ENCODE peak calls at places on chromosomes 11 and 22, in six cellular contexts. W, Z, B, Q, K and F are unnamed samples.

GRCh38 chr11:110367571-110367970 is 62.2 kb upstream of the FDX1 start:
- DNase-seq in Z (no peak), B (peak), K (no peak), Q (no peak), W (no peak), F (no peak)

GRCh38 chr11:104704888-104705287 is 193.4 kb downstream of the CASP12 start:
- DNase-seq in Q (no peak), W (no peak), Z (no peak), B (no peak), K (no peak), F (no peak)

GRCh38 chr11:43833657-43834073 is 47.0 kb upstream of the ALKBH3 start:
- DNase-seq in Q (no peak), B (peak), K (no peak), Z (peak), W (peak), F (no peak)

GRCh38 chr11:70521475-70522260 is 123.3 kb downstream of the CTTN start:
- DNase-seq in K (no peak), B (no peak), Z (no peak), Q (no peak), W (no peak), F (no peak)

GRCh38 chr11:111602865-111603632 is 800 bp downstream of the SIK2 start:
- DNase-seq in Z (peak), K (peak), B (peak), Q (no peak), W (peak), F (peak)

GRCh38 chr22:19664951-19665783 is 49.1 kb upstream of the SEPTIN5 start:
- DNase-seq in Z (no peak), B (no peak), Q (peak), K (no peak), W (no peak), F (no peak)

GRCh38 chr22:48742556-48743343 is 1084.9 kb downstream of the BRD1 start:
- DNase-seq in B (no peak), Z (no peak), Q (peak), W (no peak), K (no peak), F (no peak)

GRCh38 chr11:110295487-110296225 is 758 bp downstream of the RDX start:
- DNase-seq in W (peak), Z (peak), B (peak), Q (peak), K (peak), F (peak)

GRCh38 chr11:12008790-12009616 is 577 bp upstream of the DKK3 start:
- DNase-seq in Z (peak), W (no peak), Q (peak), K (peak), B (no peak), F (no peak)

GRCh38 chr22:36725366-36726006 is 21.9 kb upstream of the CACNG2 start:
- DNase-seq in K (no peak), Q (peak), W (no peak), B (no peak), Z (no peak), F (no peak)

GRCh38 chr11:86769219-86769618 is 31.1 kb upstream of the PRSS23 start:
- DNase-seq in Z (peak), Q (no peak), K (no peak), B (no peak), W (peak), F (no peak)

GRCh38 chr11:6876325-6876724 is at the start of gene OR10A4:
- DNase-seq in Q (no peak), K (no peak), B (no peak), Z (no peak), W (no peak), F (no peak)

GRCh38 chr11:105245781-105246315 is 106.3 kb upstream of the CARD18 start:
- DNase-seq in W (no peak), B (no peak), Q (no peak), K (no peak), Z (peak), F (no peak)

GRCh38 chr11:36361901-36362391 is 65.9 kb downstream of the PRR5L start:
- DNase-seq in K (no peak), W (peak), Z (peak), B (peak), Q (no peak), F (no peak)

GRCh38 chr11:134050541-134051383 is 18.1 kb upstream of the JAM3 start:
- DNase-seq in K (peak), B (peak), Q (peak), W (peak), Z (peak), F (peak)

GRCh38 chr11:76603202-76603601 is 67.3 kb downstream of the LRRC32 start:
- DNase-seq in Z (no peak), Q (no peak), B (no peak), W (no peak), K (no peak), F (no peak)

GRCh38 chr11:62573006-62573591 is 592 bp downstream of the EEF1G start:
- DNase-seq in Q (no peak), K (no peak), B (no peak), W (no peak), Z (peak), F (peak)

GRCh38 chr11:62575156-62575555 is 1.5 kb upstream of the EEF1G start:
- DNase-seq in W (no peak), Q (no peak), B (no peak), K (no peak), Z (no peak), F (no peak)

GRCh38 chr11:62574363-62575057 is 819 bp upstream of the EEF1G start:
- DNase-seq in W (no peak), Q (peak), B (no peak), K (no peak), Z (peak), F (peak)

GRCh38 chr11:62573592-62574362 is at the start of gene EEF1G:
- DNase-seq in Q (peak), W (peak), B (peak), Z (peak), K (peak), F (peak)

GRCh38 chr11:62572431-62572830 is 1.3 kb downstream of the EEF1G start:
- DNase-seq in B (no peak), Z (no peak), K (no peak), Q (no peak), W (no peak), F (no peak)
- TF ChIP-seq CTCF in B (no peak), Z (no peak), K (no peak), Q (no peak), W (no peak), F (no peak)

DNA sequence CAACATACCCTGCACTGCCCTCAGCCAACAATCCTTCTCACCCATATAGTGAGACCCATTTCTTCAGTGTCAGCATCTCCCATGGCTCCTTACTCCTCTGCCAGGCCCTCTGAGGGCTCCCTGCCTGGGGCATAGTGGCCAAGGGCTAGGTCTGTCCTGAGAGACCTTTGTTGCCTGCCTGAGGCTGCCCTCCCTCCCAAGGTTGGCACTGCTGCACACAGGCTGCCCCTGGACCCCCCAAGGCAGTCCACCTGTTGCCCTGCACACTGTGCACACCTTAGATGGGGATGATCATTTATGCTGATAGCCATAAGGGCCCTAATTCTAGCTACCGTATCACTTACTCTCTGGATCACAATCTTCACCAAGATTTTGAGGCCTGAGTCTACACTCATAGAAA is 57.0 kb upstream of the SUSD2 start:
- DNase-seq in B (no peak), K (no peak), Q (no peak), Z (no peak), W (no peak), F (no peak)
- H3K4me3 ChIP-seq in B (no peak), K (no peak), Q (no peak), Z (no peak), W (no peak), F (no peak)

GRCh38 chr22:30731658-30732057 is 37.0 kb downstream of the OSBP2 start:
- DNase-seq in W (no peak), K (no peak), Q (no peak), Z (no peak), B (no peak), F (no peak)

GRCh38 chr22:30733081-30733680 is 38.5 kb downstream of the OSBP2 start:
- DNase-seq in W (peak), B (peak), K (no peak), Q (no peak), Z (peak), F (no peak)

GRCh38 chr22:30728829-30729228 is 34.2 kb downstream of the OSBP2 start:
- DNase-seq in Q (no peak), K (no peak), W (no peak), B (no peak), Z (no peak), F (no peak)

GRCh38 chr22:30732426-30732825 is 37.8 kb downstream of the OSBP2 start:
- DNase-seq in W (no peak), B (no peak), Q (no peak), Z (no peak), K (no peak), F (no peak)

GRCh38 chr22:30730351-30730750 is 35.7 kb downstream of the OSBP2 start:
- DNase-seq in B (no peak), Z (no peak), Q (no peak), W (no peak), K (no peak), F (no peak)
- TF ChIP-seq CTCF in B (no peak), Z (no peak), Q (no peak), W (no peak), K (no peak), F (no peak)

DNA sequence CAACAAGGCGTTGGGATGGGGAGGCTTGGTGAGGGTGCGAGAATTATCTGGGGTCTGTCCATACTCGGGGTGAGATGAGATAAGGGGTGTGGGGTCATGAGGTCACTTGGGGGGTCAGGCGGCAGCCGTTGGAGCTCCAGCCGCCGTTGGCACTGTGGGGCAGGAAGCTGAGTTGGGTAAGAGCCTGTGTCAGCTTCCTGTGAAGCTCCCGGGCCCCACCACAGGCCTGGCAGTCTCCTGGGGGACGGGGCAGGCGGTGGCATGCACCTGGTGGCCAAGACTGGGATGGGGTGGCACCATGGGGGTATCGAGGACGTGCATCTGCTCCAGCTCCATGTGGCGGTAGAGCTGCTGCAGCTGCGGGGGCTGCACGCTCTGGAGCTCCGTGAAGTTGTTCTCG is 7.1 kb upstream of the MYBPC3 start:
- DNase-seq in Z (no peak), W (no peak), K (no peak), B (no peak), Q (no peak), F (no peak)
- H3K4me3 ChIP-seq in Z (no peak), W (no peak), K (no peak), B (no peak), Q (no peak), F (no peak)

DNA sequence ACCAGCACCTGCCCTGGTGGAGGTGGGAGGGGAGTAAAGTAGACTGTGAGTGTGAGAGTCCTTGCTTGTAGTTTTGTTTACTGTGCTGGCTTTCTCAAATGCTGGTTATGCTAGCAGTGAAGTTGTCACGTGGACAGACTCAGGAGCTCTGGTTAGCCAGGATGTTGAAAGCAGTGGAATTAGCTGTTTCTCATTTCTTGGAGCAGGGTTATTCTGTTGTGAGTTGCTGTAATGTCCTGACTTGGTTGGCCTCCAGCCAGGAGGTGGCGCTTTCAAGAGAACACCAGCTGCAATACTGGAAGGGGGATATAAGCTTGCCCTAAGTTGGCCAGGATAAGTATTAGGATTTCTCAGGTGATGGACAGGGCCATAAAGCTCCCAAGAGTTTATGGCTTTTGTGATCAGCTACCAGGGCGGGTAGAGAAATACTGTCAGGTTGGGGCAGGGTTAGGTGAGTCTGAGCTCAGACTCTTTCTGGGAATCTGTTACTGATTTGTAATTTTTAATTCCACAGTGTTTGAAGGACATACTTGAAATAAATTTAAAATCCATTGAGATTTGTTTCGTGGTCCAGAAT is 13.7 kb downstream of the CYP2D6 start:
- DNase-seq in B (peak), Q (peak), W (no peak), Z (peak), K (peak), F (no peak)
- TF ChIP-seq CTCF in B (no peak), Q (no peak), W (peak), Z (no peak), K (no peak), F (no peak)

DNA sequence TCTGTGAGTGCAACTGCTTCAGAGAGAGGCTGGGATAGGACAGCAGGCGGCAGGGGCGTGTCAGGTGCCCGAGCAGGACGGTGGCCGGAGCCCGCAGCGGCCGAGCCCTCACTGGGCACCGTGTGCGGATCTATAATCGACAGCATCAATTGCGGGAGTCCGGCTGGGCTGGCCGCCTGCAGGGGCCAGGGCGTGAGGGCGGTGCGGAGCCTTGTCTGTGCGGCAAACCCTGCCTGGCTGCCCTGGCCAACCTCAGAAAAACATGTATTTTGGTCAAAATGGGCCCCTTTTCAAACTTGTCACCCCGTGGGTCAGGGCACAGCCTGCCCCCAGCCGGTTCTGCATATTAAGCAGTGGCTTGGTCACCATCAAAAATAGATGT is 91.3 kb upstream of the KCNQ1OT1 start:
- DNase-seq in Z (no peak), Q (peak), B (no peak), W (no peak), K (peak), F (no peak)
- H3K4me3 ChIP-seq in Z (no peak), Q (no peak), B (no peak), W (no peak), K (peak), F (no peak)

GRCh38 chr11:96091476-96091875 is 167.6 kb upstream of the MTMR2 start:
- DNase-seq in W (no peak), B (no peak), Z (no peak), K (no peak), Q (no peak), F (peak)
- TF ChIP-seq CTCF in W (peak), B (no peak), Z (no peak), K (no peak), Q (no peak), F (peak)

DNA sequence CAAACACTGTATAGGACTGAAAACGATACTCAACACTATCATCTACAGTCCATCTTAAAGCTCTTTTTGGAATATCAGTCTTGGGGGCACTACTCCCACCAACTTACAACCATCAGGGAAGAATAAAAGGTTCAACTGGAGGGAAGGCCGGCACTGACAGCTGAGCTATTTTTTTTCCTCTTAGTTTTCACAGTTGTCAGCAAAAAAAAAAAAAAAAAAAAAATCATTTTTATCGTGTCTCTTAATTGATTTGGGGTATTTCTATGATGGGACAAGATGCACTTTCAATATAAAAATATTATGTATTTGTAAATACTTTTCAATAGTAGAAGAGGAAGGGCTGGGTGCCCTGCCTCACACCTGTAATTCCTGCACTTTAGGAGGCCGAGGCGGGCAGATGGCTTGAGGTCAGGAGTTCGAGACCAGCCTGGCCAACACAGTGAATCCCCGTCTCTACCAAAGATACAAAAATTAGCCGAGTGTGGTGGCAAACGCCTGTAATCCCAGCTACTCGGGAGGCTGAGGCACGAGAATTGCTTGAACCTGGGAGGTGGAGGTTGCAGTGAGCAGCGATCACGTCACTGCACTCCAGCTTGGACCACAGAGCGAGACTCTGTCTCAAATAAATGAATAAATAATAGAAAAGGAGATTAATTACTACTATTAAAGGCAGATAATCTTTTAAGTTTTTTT is 1.5 kb downstream of the KIF18A start:
- DNase-seq in K (no peak), Q (no peak), B (no peak), W (no peak), Z (no peak), F (no peak)
- H3K4me3 ChIP-seq in K (no peak), Q (no peak), B (peak), W (peak), Z (peak), F (peak)

DNA sequence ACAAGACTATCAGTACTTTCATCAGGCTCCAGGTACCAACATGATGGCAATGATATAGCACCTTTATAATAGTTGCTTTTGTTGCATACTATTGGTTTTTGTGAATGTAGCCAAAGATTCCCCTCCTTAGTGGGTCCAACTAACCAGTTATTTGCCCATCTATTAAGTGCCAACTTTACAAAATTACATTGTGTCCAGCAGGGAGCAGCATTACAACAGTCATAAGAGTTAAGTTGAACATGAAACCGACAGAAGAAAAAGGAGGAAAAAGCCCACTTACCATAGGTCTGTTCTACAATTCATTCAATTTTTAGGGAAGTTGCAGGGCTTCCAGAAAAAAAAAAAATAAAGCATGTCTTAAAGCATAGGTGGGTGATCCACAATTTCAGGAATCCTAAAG is 21.6 kb downstream of the IMMP1L start:
- DNase-seq in K (no peak), W (peak), Z (peak), B (peak), Q (no peak), F (peak)
- TF ChIP-seq CTCF in K (peak), W (peak), Z (peak), B (peak), Q (no peak), F (peak)

GRCh38 chr11:67732045-67732787 is 57.8 kb upstream of the ALDH3B2 start:
- DNase-seq in W (no peak), K (no peak), Q (peak), Z (no peak), B (no peak), F (no peak)
- H3K4me3 ChIP-seq in W (no peak), K (no peak), Q (no peak), Z (no peak), B (no peak), F (no peak)